ENCODE peak calls at places on chromosomes 6 and 20, in ten cellular contexts. E, P, O, A, I, D, F, Y, G and Z are unnamed samples.

GRCh38 chr20:63652192-63652980 is 838 bp downstream of the STMN3 start:
- DNase-seq in E (no peak), P (no peak), O (peak), A (no peak), I (peak), D (no peak), F (peak), Y (peak), G (no peak), Z (no peak)

GRCh38 chr6:15322184-15322583 is 76.3 kb downstream of the JARID2 start:
- DNase-seq in E (no peak), P (no peak), O (no peak), A (no peak), I (no peak), D (no peak), F (no peak), Y (no peak), G (no peak), Z (no peak)

GRCh38 chr20:43941476-43942212 is 27.0 kb downstream of the TOX2 start:
- DNase-seq in E (no peak), P (peak), O (no peak), A (no peak), I (no peak), D (no peak), F (no peak), Y (no peak), G (peak), Z (peak)

GRCh38 chr6:47809863-47810262 is 28.0 kb downstream of the OPN5 start:
- DNase-seq in E (no peak), P (no peak), O (no peak), A (no peak), I (no peak), D (no peak), F (no peak), Y (no peak), G (no peak), Z (no peak)

GRCh38 chr6:101716810-101717209 is 323.3 kb downstream of the GRIK2 start:
- DNase-seq in E (no peak), P (no peak), O (no peak), A (no peak), I (no peak), D (no peak), F (no peak), Y (no peak), G (no peak), Z (no peak)

GRCh38 chr6:135126034-135126433 is 55.1 kb upstream of the MYB start:
- DNase-seq in E (no peak), P (no peak), O (no peak), A (no peak), I (no peak), D (no peak), F (no peak), Y (no peak), G (no peak), Z (no peak)

GRCh38 chr6:153150767-153151440 is 19.8 kb upstream of the RGS17 start:
- DNase-seq in E (no peak), P (no peak), O (no peak), A (no peak), I (no peak), D (no peak), F (no peak), Y (no peak), G (no peak), Z (no peak)

GRCh38 chr20:46799781-46800180 is 90.3 kb downstream of the SLC2A10 start:
- DNase-seq in E (no peak), P (no peak), O (no peak), A (no peak), I (no peak), D (no peak), F (no peak), Y (no peak), G (no peak), Z (no peak)

GRCh38 chr6:140360651-140361050 is 986.2 kb upstream of the CITED2 start:
- DNase-seq in E (no peak), P (no peak), O (no peak), A (no peak), I (no peak), D (no peak), F (no peak), Y (no peak), G (no peak), Z (no peak)

GRCh38 chr6:23013776-23014175 is 444.4 kb downstream of the HDGFL1 start:
- DNase-seq in E (no peak), P (no peak), O (no peak), A (no peak), I (no peak), D (no peak), F (no peak), Y (no peak), G (no peak), Z (no peak)

GRCh38 chr20:21607971-21608735 is 94.3 kb upstream of the NKX2-2 start:
- DNase-seq in E (no peak), P (no peak), O (no peak), A (peak), I (no peak), D (no peak), F (no peak), Y (no peak), G (no peak), Z (no peak)

GRCh38 chr20:11205769-11206362 is 532.1 kb upstream of the JAG1 start:
- DNase-seq in E (no peak), P (no peak), O (no peak), A (no peak), I (no peak), D (no peak), F (no peak), Y (no peak), G (no peak), Z (no peak)

GRCh38 chr20:50232651-50233324 is 42.2 kb downstream of the CEBPB start:
- DNase-seq in E (no peak), P (no peak), O (no peak), A (no peak), I (peak), D (no peak), F (no peak), Y (no peak), G (no peak), Z (no peak)

GRCh38 chr6:118810420-118811027 is 83.4 kb upstream of the ASF1A start:
- DNase-seq in E (no peak), P (peak), O (peak), A (no peak), I (no peak), D (no peak), F (no peak), Y (no peak), G (peak), Z (peak)

GRCh38 chr6:138559153-138559552 is 59.9 kb upstream of the NHSL1 start:
- DNase-seq in E (no peak), P (no peak), O (no peak), A (no peak), I (no peak), D (no peak), F (no peak), Y (no peak), G (no peak), Z (no peak)

GRCh38 chr6:52330470-52330869 is 31.5 kb upstream of the PAQR8 start:
- DNase-seq in E (no peak), P (no peak), O (no peak), A (no peak), I (no peak), D (no peak), F (no peak), Y (no peak), G (peak), Z (peak)

GRCh38 chr6:135680964-135681913 is 170.3 kb upstream of the PDE7B start:
- DNase-seq in E (no peak), P (no peak), O (no peak), A (no peak), I (no peak), D (no peak), F (no peak), Y (no peak), G (no peak), Z (no peak)

GRCh38 chr6:106145144-106145543 is 59.0 kb downstream of the PRDM1 start:
- DNase-seq in E (no peak), P (peak), O (no peak), A (no peak), I (no peak), D (no peak), F (no peak), Y (no peak), G (no peak), Z (no peak)

GRCh38 chr6:56890683-56891429 is 64.1 kb upstream of the BEND6 start:
- DNase-seq in E (no peak), P (peak), O (no peak), A (no peak), I (no peak), D (peak), F (no peak), Y (no peak), G (no peak), Z (peak)

GRCh38 chr20:25090492-25091429 is 8.8 kb upstream of the VSX1 start:
- DNase-seq in E (no peak), P (peak), O (peak), A (no peak), I (peak), D (no peak), F (no peak), Y (peak), G (no peak), Z (no peak)

GRCh38 chr6:110876170-110876773 is 1.7 kb downstream of the AMD1 start:
- DNase-seq in E (peak), P (peak), O (peak), A (peak), I (peak), D (peak), F (peak), Y (peak), G (peak), Z (peak)

GRCh38 chr20:40046703-40047102 is 642.3 kb downstream of the MAFB start:
- DNase-seq in E (no peak), P (no peak), O (no peak), A (no peak), I (no peak), D (no peak), F (no peak), Y (no peak), G (no peak), Z (no peak)

GRCh38 chr20:11852801-11853200 is 64.9 kb upstream of the BTBD3 start:
- DNase-seq in E (no peak), P (no peak), O (no peak), A (no peak), I (no peak), D (no peak), F (no peak), Y (no peak), G (no peak), Z (no peak)

GRCh38 chr6:11918021-11918738 is 93.9 kb upstream of the HIVEP1 start:
- DNase-seq in E (no peak), P (no peak), O (no peak), A (no peak), I (no peak), D (peak), F (no peak), Y (no peak), G (no peak), Z (peak)

GRCh38 chr6:134446901-134447300 is 129.0 kb upstream of the SGK1 start:
- DNase-seq in E (no peak), P (no peak), O (no peak), A (no peak), I (no peak), D (no peak), F (no peak), Y (no peak), G (no peak), Z (no peak)

GRCh38 chr6:3888153-3888957 is 39.2 kb downstream of the FAM50B start:
- DNase-seq in E (peak), P (no peak), O (no peak), A (no peak), I (peak), D (no peak), F (peak), Y (no peak), G (no peak), Z (no peak)

GRCh38 chr20:38842558-38842981 is 37.1 kb downstream of the PPP1R16B start:
- DNase-seq in E (peak), P (peak), O (no peak), A (no peak), I (no peak), D (no peak), F (no peak), Y (no peak), G (peak), Z (peak)

GRCh38 chr6:46244670-46245069 is 73.9 kb upstream of the ENPP5 start:
- DNase-seq in E (no peak), P (no peak), O (no peak), A (no peak), I (no peak), D (no peak), F (no peak), Y (no peak), G (no peak), Z (no peak)

GRCh38 chr6:31572041-31572911 is at the start of gene LTA:
- DNase-seq in E (no peak), P (peak), O (peak), A (no peak), I (no peak), D (no peak), F (no peak), Y (peak), G (peak), Z (no peak)

GRCh38 chr6:163999475-164000125 is 585.1 kb downstream of the QKI start:
- DNase-seq in E (no peak), P (no peak), O (no peak), A (no peak), I (no peak), D (no peak), F (no peak), Y (no peak), G (no peak), Z (no peak)

GRCh38 chr6:29395331-29395730 is at the start of gene OR12D2:
- DNase-seq in E (no peak), P (no peak), O (no peak), A (no peak), I (no peak), D (no peak), F (no peak), Y (no peak), G (no peak), Z (no peak)

GRCh38 chr6:120354452-120355098 is 979.7 kb downstream of the TBC1D32 start:
- DNase-seq in E (no peak), P (peak), O (no peak), A (no peak), I (no peak), D (no peak), F (no peak), Y (no peak), G (no peak), Z (peak)

GRCh38 chr20:3732327-3733118 is at the start of gene HSPA12B:
- DNase-seq in E (no peak), P (no peak), O (no peak), A (no peak), I (peak), D (no peak), F (peak), Y (no peak), G (no peak), Z (no peak)

GRCh38 chr6:15945593-15946159 is 183.2 kb upstream of the MYLIP start:
- DNase-seq in E (no peak), P (no peak), O (no peak), A (no peak), I (no peak), D (no peak), F (no peak), Y (no peak), G (no peak), Z (no peak)

GRCh38 chr6:119037941-119038623 is 40.4 kb downstream of the FAM184A start:
- DNase-seq in E (no peak), P (no peak), O (no peak), A (no peak), I (no peak), D (no peak), F (no peak), Y (no peak), G (no peak), Z (no peak)

GRCh38 chr6:74578339-74578738 is 627.5 kb downstream of the COL12A1 start:
- DNase-seq in E (no peak), P (no peak), O (no peak), A (no peak), I (no peak), D (peak), F (no peak), Y (no peak), G (no peak), Z (no peak)